ENCODE peak calls at places on chromosomes 7 and 10, in ten cellular contexts. P, F, H, M, T, D, J, V, K and W are unnamed samples.

GRCh38 chr7:101879565-101879964 is 62.1 kb downstream of the CUX1 start:
- DNase-seq in P (no peak), F (no peak), H (no peak), M (no peak), T (no peak), D (no peak), J (no peak), V (no peak), K (no peak), W (no peak)

GRCh38 chr7:90175667-90176066 is 21.4 kb downstream of the STEAP1 start:
- DNase-seq in P (no peak), F (no peak), H (no peak), M (no peak), T (no peak), D (no peak), J (no peak), V (no peak), K (no peak), W (no peak)

GRCh38 chr10:16809074-16809718 is 8.0 kb downstream of the RSU1 start:
- DNase-seq in P (peak; percentile 57), F (no peak), H (peak; percentile 13), M (no peak), T (no peak), D (no peak), J (peak; percentile 7), V (no peak), K (no peak), W (no peak)

GRCh38 chr10:58404001-58404400 is 18.8 kb downstream of the TFAM start:
- DNase-seq in P (no peak), F (no peak), H (no peak), M (no peak), T (no peak), D (no peak), J (no peak), V (no peak), K (no peak), W (no peak)

GRCh38 chr7:31761646-31762045 is 74.6 kb downstream of the PPP1R17 start:
- DNase-seq in P (no peak), F (no peak), H (no peak), M (no peak), T (no peak), D (no peak), J (no peak), V (no peak), K (no peak), W (no peak)

GRCh38 chr7:47170516-47170915 is 411.4 kb downstream of the TNS3 start:
- DNase-seq in P (no peak), F (no peak), H (no peak), M (no peak), T (no peak), D (no peak), J (no peak), V (no peak), K (no peak), W (no peak)

GRCh38 chr10:14478639-14479038 is 147.9 kb upstream of the FRMD4A start:
- DNase-seq in P (peak; percentile 77), F (peak; percentile 65), H (peak; percentile 66), M (peak; percentile 54), T (peak; percentile 48), D (no peak), J (peak; percentile 75), V (no peak), K (no peak), W (no peak)

GRCh38 chr7:110090113-110090820 is 1000.7 kb upstream of the LRRN3 start:
- DNase-seq in P (no peak), F (no peak), H (peak; percentile 13), M (no peak), T (no peak), D (no peak), J (no peak), V (no peak), K (no peak), W (no peak)

GRCh38 chr10:86087716-86088115 is 278.9 kb downstream of the GRID1 start:
- DNase-seq in P (no peak), F (peak; percentile 61), H (no peak), M (peak; percentile 86), T (no peak), D (no peak), J (peak; percentile 69), V (no peak), K (no peak), W (no peak)

GRCh38 chr10:49177391-49178355 is 10.5 kb downstream of the TMEM273 start:
- DNase-seq in P (peak; percentile 94), F (no peak), H (peak; percentile 33), M (peak; percentile 48), T (peak; percentile 70), D (no peak), J (peak; percentile 51), V (no peak), K (no peak), W (no peak)

GRCh38 chr7:157479326-157479725 is 142.5 kb downstream of the DNAJB6 start:
- DNase-seq in P (no peak), F (no peak), H (no peak), M (no peak), T (no peak), D (no peak), J (no peak), V (no peak), K (no peak), W (no peak)

GRCh38 chr7:107051376-107051775 is 6.9 kb downstream of the PRKAR2B start:
- DNase-seq in P (no peak), F (no peak), H (no peak), M (no peak), T (no peak), D (no peak), J (no peak), V (no peak), K (no peak), W (no peak)

GRCh38 chr10:14358886-14359573 is 28.3 kb upstream of the FRMD4A start:
- DNase-seq in P (no peak), F (no peak), H (no peak), M (no peak), T (no peak), D (no peak), J (no peak), V (no peak), K (no peak), W (no peak)

GRCh38 chr7:101558742-101559325 is 70.3 kb downstream of the MYL10 start:
- DNase-seq in P (no peak), F (no peak), H (no peak), M (no peak), T (no peak), D (no peak), J (no peak), V (no peak), K (no peak), W (no peak)

GRCh38 chr7:145016068-145016467 is 180.2 kb upstream of the TPK1 start:
- DNase-seq in P (no peak), F (no peak), H (no peak), M (no peak), T (no peak), D (no peak), J (no peak), V (no peak), K (no peak), W (no peak)

GRCh38 chr10:122780391-122780790 is 65.3 kb downstream of the CUZD1 start:
- DNase-seq in P (no peak), F (no peak), H (no peak), M (no peak), T (no peak), D (no peak), J (no peak), V (no peak), K (no peak), W (no peak)

GRCh38 chr10:9634466-9634865 is 1383.2 kb upstream of the CELF2 start:
- DNase-seq in P (peak; percentile 31), F (no peak), H (no peak), M (no peak), T (peak; percentile 67), D (no peak), J (no peak), V (no peak), K (no peak), W (no peak)

GRCh38 chr7:27225005-27225934 is 17.3 kb upstream of the EVX1 start:
- DNase-seq in P (no peak), F (no peak), H (no peak), M (no peak), T (no peak), D (no peak), J (no peak), V (no peak), K (no peak), W (peak; percentile 48)

GRCh38 chr7:39324134-39324760 is 242.0 kb upstream of the YAE1 start:
- DNase-seq in P (no peak), F (no peak), H (no peak), M (no peak), T (no peak), D (no peak), J (no peak), V (no peak), K (no peak), W (no peak)

GRCh38 chr7:156021476-156021875 is 209.2 kb upstream of the SHH start:
- DNase-seq in P (no peak), F (no peak), H (no peak), M (no peak), T (no peak), D (no peak), J (no peak), V (no peak), K (no peak), W (no peak)

GRCh38 chr7:127907638-127908040 is 123.6 kb downstream of the LRRC4 start:
- DNase-seq in P (no peak), F (no peak), H (no peak), M (no peak), T (peak; percentile 59), D (no peak), J (no peak), V (no peak), K (peak; percentile 29), W (no peak)

GRCh38 chr10:3951993-3952392 is 167.0 kb upstream of the KLF6 start:
- DNase-seq in P (no peak), F (no peak), H (no peak), M (no peak), T (no peak), D (no peak), J (no peak), V (no peak), K (no peak), W (peak; percentile 91)

GRCh38 chr7:156986378-156986777 is 24.1 kb downstream of the MNX1 start:
- DNase-seq in P (no peak), F (no peak), H (no peak), M (no peak), T (no peak), D (no peak), J (no peak), V (no peak), K (no peak), W (no peak)

GRCh38 chr10:74418285-74418872 is 267.4 kb downstream of the ADK start:
- DNase-seq in P (peak; percentile 9), F (peak; percentile 26), H (no peak), M (peak; percentile 3), T (no peak), D (no peak), J (peak; percentile 39), V (no peak), K (peak; percentile 71), W (no peak)

GRCh38 chr7:84336303-84336702 is 141.7 kb upstream of the SEMA3A start:
- DNase-seq in P (no peak), F (no peak), H (no peak), M (no peak), T (peak; percentile 54), D (no peak), J (no peak), V (no peak), K (no peak), W (no peak)

GRCh38 chr10:47160967-47161366 is 139.0 kb upstream of the GDF10 start:
- DNase-seq in P (no peak), F (no peak), H (no peak), M (no peak), T (no peak), D (no peak), J (no peak), V (no peak), K (no peak), W (no peak)

GRCh38 chr7:32037650-32038198 is 32.5 kb downstream of the PDE1C start:
- DNase-seq in P (no peak), F (no peak), H (no peak), M (no peak), T (no peak), D (no peak), J (no peak), V (no peak), K (no peak), W (no peak)